ENCODE peak calls at places on chromosome 21, in six cellular contexts. L is ELR; K is psoas muscle; E is iPS DF 6.9; Q is stimulated activated CD4-positive, alpha-beta T cell treated with anti-CD3 and anti-CD28 coated beads, Interleukin-12 subunit alpha, Interleukin-12 subunit beta, amount 100 ng/mL, for 48 hours; V is cerebellar cortex. R is an unnamed sample.

GRCh38 chr21:31318971-31319370 is 25.1 kb downstream of the TIAM1 start:
- DNase-seq in L (no peak), K (no peak), E (no peak), V (no peak), Q (no peak), R (no peak)

GRCh38 chr21:44656868-44657267 is 864 bp upstream of the KRTAP12-3 start:
- DNase-seq in Q (no peak), L (no peak), V (no peak), K (no peak), E (no peak), R (no peak)

GRCh38 chr21:27362249-27362648 is 395.4 kb upstream of the ADAMTS5 start:
- DNase-seq in E (no peak), K (no peak), V (no peak), Q (no peak), L (peak), R (no peak)

GRCh38 chr21:35344582-35344981 is 295.5 kb upstream of the RUNX1 start:
- DNase-seq in V (no peak), E (no peak), L (no peak), Q (no peak), K (no peak), R (no peak)

GRCh38 chr21:31278511-31279155 is 65.4 kb downstream of the TIAM1 start:
- DNase-seq in L (no peak), K (no peak), Q (no peak), E (no peak), V (peak), R (no peak)

GRCh38 chr21:34796518-34797201 is 127.9 kb downstream of the CLIC6 start:
- DNase-seq in L (no peak), V (no peak), E (no peak), K (no peak), Q (no peak), R (no peak)

GRCh38 chr21:34936299-34936698 is 112.8 kb downstream of the RUNX1 start:
- DNase-seq in E (no peak), L (peak), V (no peak), Q (no peak), K (no peak), R (no peak)

GRCh38 chr21:35511298-35512162 is 462.4 kb upstream of the RUNX1 start:
- DNase-seq in Q (no peak), E (no peak), K (no peak), V (no peak), L (peak), R (no peak)

GRCh38 chr21:17869115-17869514 is 50.0 kb upstream of the C21orf91 start:
- DNase-seq in K (no peak), V (no peak), L (no peak), E (no peak), Q (no peak), R (no peak)

GRCh38 chr21:36156815-36157670 is at the start of gene DOP1B:
- DNase-seq in V (peak), K (no peak), Q (no peak), E (no peak), L (no peak), R (no peak)

GRCh38 chr21:38506606-38507331 is 8.5 kb upstream of the ERG start:
- DNase-seq in E (no peak), Q (no peak), V (no peak), K (no peak), L (no peak), R (no peak)

R was measured in retinal pigment epithelial cell.